ENCODE peak calls at places on chromosomes 7 and 10, in ten cellular contexts. J is left kidney, G is GM12865, Y is NCI-H748 treated with DMSO at 0.1 percent for 48 hours, M is SJSA1, A is AG04449, D is WERI-Rb-1, T is MCF 10A, H is posterior vena cava, I is heart right ventricle. U is an unnamed sample.
A peak's percentile ranks its signal among the peaks of the same experiment; 100 is the strongest.

GRCh38 chr7:131346885-131347592 is 19.4 kb downstream of the MKLN1 start:
- DNase-seq in J (peak; percentile 44), G (no peak), Y (no peak), M (no peak), A (no peak), D (no peak), T (no peak), H (no peak), I (no peak), U (no peak)

GRCh38 chr10:52469970-52470705 is 156.1 kb downstream of the DKK1 start:
- DNase-seq in J (no peak), G (no peak), Y (no peak), M (no peak), A (no peak), D (no peak), T (no peak), H (no peak), I (no peak), U (no peak)

GRCh38 chr10:126021833-126022500 is 125.6 kb downstream of the FANK1 start:
- DNase-seq in J (no peak), G (no peak), Y (no peak), M (no peak), A (no peak), D (peak; percentile 81), T (peak; percentile 6), H (no peak), I (no peak), U (no peak)

GRCh38 chr7:35533877-35534276 is 161.1 kb downstream of the HERPUD2 start:
- DNase-seq in J (no peak), G (no peak), Y (no peak), M (no peak), A (no peak), D (no peak), T (no peak), H (no peak), I (no peak), U (no peak)

GRCh38 chr7:78398576-78398975 is 600.0 kb downstream of the PHTF2 start:
- DNase-seq in J (no peak), G (no peak), Y (no peak), M (no peak), A (no peak), D (no peak), T (no peak), H (no peak), I (no peak), U (no peak)

GRCh38 chr10:49629286-49629915 is 15.6 kb downstream of the CHAT start:
- DNase-seq in J (no peak), G (no peak), Y (no peak), M (no peak), A (no peak), D (peak; percentile 81), T (no peak), H (peak; percentile 40), I (no peak), U (peak; percentile 28)

GRCh38 chr7:55160539-55160938 is 141.7 kb downstream of the EGFR start:
- DNase-seq in J (no peak), G (no peak), Y (no peak), M (no peak), A (peak; percentile 76), D (no peak), T (no peak), H (no peak), I (no peak), U (no peak)

GRCh38 chr7:11212080-11212711 is 238.5 kb downstream of the PHF14 start:
- DNase-seq in J (peak; percentile 87), G (peak; percentile 79), Y (peak; percentile 80), M (peak; percentile 51), A (peak; percentile 10), D (peak; percentile 59), T (peak; percentile 85), H (no peak), I (peak; percentile 49), U (no peak)

GRCh38 chr10:58341947-58342346 is 7.1 kb downstream of the UBE2D1 start:
- DNase-seq in J (no peak), G (peak; percentile 21), Y (no peak), M (no peak), A (no peak), D (no peak), T (no peak), H (no peak), I (no peak), U (no peak)

GRCh38 chr10:50396491-50397311 is 145.4 kb upstream of the ASAH2 start:
- DNase-seq in J (no peak), G (peak; percentile 77), Y (no peak), M (peak; percentile 20), A (no peak), D (no peak), T (no peak), H (no peak), I (no peak), U (no peak)

U was measured in upper lobe of right lung.